ENCODE peak calls at places on chromosomes 6 and 20, in five cellular contexts. A is foreskin fibroblast, C is fibroblast of the aortic adventitia, V is AG04450, T is coronary artery. S is an unnamed sample.

GRCh38 chr6:34381086-34381485 is 11.4 kb downstream of the NUDT3 start:
- DNase-seq in T (no peak), C (peak), A (peak), V (no peak), S (peak)

GRCh38 chr20:137668-138131 is 4.7 kb upstream of the DEFB126 start:
- DNase-seq in A (no peak), C (no peak), V (no peak), T (no peak), S (no peak)

GRCh38 chr6:41591859-41592502 is 45.8 kb downstream of the FOXP4 start:
- DNase-seq in T (peak), C (peak), A (peak), V (peak), S (peak)

GRCh38 chr6:1610497-1611321 is 994 bp downstream of the FOXC1 start:
- DNase-seq in A (peak), T (no peak), C (peak), V (no peak), S (peak)

GRCh38 chr6:5672581-5673011 is 334.1 kb downstream of the NRN1 start:
- DNase-seq in A (peak), V (peak), T (no peak), C (peak), S (peak)

GRCh38 chr6:114202389-114202788 is 140.4 kb downstream of the HS3ST5 start:
- DNase-seq in V (no peak), A (no peak), C (no peak), T (no peak), S (no peak)

GRCh38 chr20:43838703-43839060 is 76.0 kb upstream of the TOX2 start:
- DNase-seq in T (no peak), C (no peak), A (no peak), V (no peak), S (no peak)

GRCh38 chr6:14552891-14553290 is 435.3 kb downstream of the CD83 start:
- DNase-seq in C (no peak), A (no peak), V (no peak), T (no peak), S (no peak)

GRCh38 chr6:44000164-44000842 is 126.9 kb downstream of the MRPL14 start:
- DNase-seq in T (no peak), A (no peak), C (no peak), V (no peak), S (no peak)

GRCh38 chr6:73585566-73586415 is 65.0 kb upstream of the EEF1A1 start:
- DNase-seq in C (peak), T (no peak), A (peak), V (peak), S (peak)

GRCh38 chr6:75409928-75410327 is 83.7 kb downstream of the FILIP1 start:
- DNase-seq in A (peak), T (no peak), V (no peak), C (no peak), S (no peak)

GRCh38 chr20:21936720-21937380 is 231.4 kb downstream of the PAX1 start:
- DNase-seq in V (no peak), A (no peak), T (no peak), C (peak), S (no peak)

GRCh38 chr6:27672113-27672799 is 199.4 kb upstream of the ZNF184 start:
- DNase-seq in C (peak), A (peak), T (no peak), V (no peak), S (no peak)

GRCh38 chr6:20693466-20694063 is 159.3 kb downstream of the CDKAL1 start:
- DNase-seq in C (peak), T (no peak), A (peak), V (no peak), S (no peak)

GRCh38 chr6:29602564-29603361 is 17.8 kb downstream of the OR2H2 start:
- DNase-seq in V (peak), A (peak), C (no peak), T (no peak), S (peak)

GRCh38 chr6:166419268-166419667 is 36.5 kb upstream of the MPC1 start:
- DNase-seq in A (peak), T (no peak), V (no peak), C (no peak), S (no peak)

GRCh38 chr20:31680286-31681127 is 42.2 kb downstream of the BCL2L1 start:
- DNase-seq in V (no peak), T (no peak), C (no peak), A (no peak), S (no peak)

GRCh38 chr20:63639093-63639860 is 12.4 kb upstream of the GMEB2 start:
- DNase-seq in A (no peak), V (no peak), C (no peak), T (no peak), S (no peak)

GRCh38 chr20:57779401-57780003 is 69.7 kb upstream of the PMEPA1 start:
- DNase-seq in V (no peak), T (peak), C (no peak), A (no peak), S (no peak)

GRCh38 chr6:154500769-154501171 is 9.7 kb downstream of the CNKSR3 start:
- DNase-seq in T (no peak), C (no peak), A (peak), V (no peak), S (no peak)

GRCh38 chr6:130026859-130027258 is 8.5 kb downstream of the L3MBTL3 start:
- DNase-seq in V (no peak), T (no peak), A (peak), C (no peak), S (no peak)

GRCh38 chr20:13035399-13036173 is 26.8 kb downstream of the SPTLC3 start:
- DNase-seq in C (no peak), A (no peak), V (no peak), T (no peak), S (no peak)

GRCh38 chr6:105193647-105194046 is 13.8 kb upstream of the POPDC3 start:
- DNase-seq in C (peak), A (peak), T (no peak), V (no peak), S (peak)

GRCh38 chr6:169689247-169689646 is 12.6 kb downstream of the WDR27 start:
- DNase-seq in A (peak), C (peak), V (peak), T (no peak), S (peak)

GRCh38 chr6:52016918-52017748 is 70.3 kb downstream of the PKHD1 start:
- DNase-seq in A (no peak), V (no peak), T (no peak), C (no peak), S (no peak)

GRCh38 chr6:40642837-40643236 is 55.7 kb upstream of the LRFN2 start:
- DNase-seq in A (no peak), V (no peak), C (no peak), T (no peak), S (no peak)

GRCh38 chr6:149433405-149433804 is 33.3 kb downstream of the SUMO4 start:
- DNase-seq in T (no peak), A (no peak), C (no peak), V (no peak), S (no peak)

GRCh38 chr6:149431905-149432775 is 32.1 kb downstream of the SUMO4 start:
- DNase-seq in A (peak), C (peak), T (peak), V (peak), S (peak)

GRCh38 chr6:149425754-149426153 is 25.7 kb downstream of the SUMO4 start:
- DNase-seq in A (no peak), C (no peak), V (no peak), T (no peak), S (no peak)

GRCh38 chr6:149428606-149429005 is 28.5 kb downstream of the SUMO4 start:
- DNase-seq in C (no peak), T (no peak), V (no peak), A (no peak), S (no peak)

GRCh38 chr6:149429427-149430360 is 29.6 kb downstream of the SUMO4 start:
- DNase-seq in V (no peak), T (no peak), C (no peak), A (no peak), S (peak)
- TF ChIP-seq CTCF in V (no peak), T (no peak), C (no peak), A (no peak), S (no peak)

GRCh38 chr20:37827605-37828004 is 75.3 kb upstream of the VSTM2L start:
- DNase-seq in V (no peak), C (no peak), A (no peak), T (no peak), S (no peak)

GRCh38 chr20:37816726-37817125 is 86.2 kb upstream of the VSTM2L start:
- DNase-seq in T (no peak), V (no peak), A (no peak), C (no peak), S (no peak)

GRCh38 chr20:37816003-37816402 is 86.9 kb upstream of the VSTM2L start:
- DNase-seq in C (no peak), V (no peak), T (no peak), A (no peak), S (no peak)

GRCh38 chr20:37823276-37823980 is 79.5 kb upstream of the VSTM2L start:
- DNase-seq in C (peak), A (peak), T (no peak), V (no peak), S (peak)

GRCh38 chr20:37821691-37822655 is 81.0 kb upstream of the VSTM2L start:
- DNase-seq in A (peak), V (peak), C (peak), T (no peak), S (peak)
- TF ChIP-seq CTCF in A (no peak), V (no peak), C (no peak), T (no peak), S (no peak)

GRCh38 chr20:46435146-46435545 is 28.7 kb upstream of the ELMO2 start:
- DNase-seq in T (no peak), V (no peak), A (no peak), C (no peak), S (no peak)

GRCh38 chr20:46433051-46433450 is 26.6 kb upstream of the ELMO2 start:
- DNase-seq in T (no peak), A (no peak), V (no peak), C (no peak), S (no peak)

GRCh38 chr20:46434597-46434996 is 28.2 kb upstream of the ELMO2 start:
- DNase-seq in V (no peak), T (no peak), C (no peak), A (no peak), S (no peak)

GRCh38 chr20:46439837-46440236 is 33.4 kb upstream of the ELMO2 start:
- DNase-seq in V (no peak), C (no peak), T (no peak), A (no peak), S (no peak)

DNA sequence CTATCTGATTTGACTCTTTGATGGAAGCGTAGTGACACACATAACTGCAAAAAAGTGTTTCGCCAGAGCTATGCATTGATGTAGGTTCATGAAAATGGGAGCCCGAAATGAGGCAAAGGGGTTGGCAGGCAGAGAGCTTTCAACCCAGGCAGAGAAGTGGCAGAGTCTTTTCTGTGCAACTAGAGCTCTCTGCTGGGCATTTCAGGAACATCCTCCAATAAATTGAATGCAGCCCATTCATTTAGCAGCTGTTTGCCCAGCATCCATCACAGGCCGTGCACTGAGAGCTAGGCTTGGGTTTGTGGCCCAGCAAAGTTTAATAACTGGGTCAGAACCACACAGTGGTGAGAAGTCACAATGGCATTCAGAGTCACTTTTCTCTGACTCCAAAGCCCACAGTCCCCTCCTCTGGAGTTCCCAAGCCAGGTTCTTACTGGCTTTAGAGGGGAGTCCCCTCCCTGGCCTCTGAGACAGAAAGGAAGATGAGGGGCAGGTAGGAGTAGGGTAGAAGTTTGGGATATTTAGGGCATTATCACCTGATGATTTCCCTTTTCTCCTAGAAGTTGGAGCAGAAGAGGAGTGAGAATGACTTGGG is 31.8 kb upstream of the ELMO2 start:
- DNase-seq in T (no peak), C (peak), A (peak), V (no peak), S (peak)
- TF ChIP-seq CTCF in T (no peak), C (peak), A (peak), V (peak), S (peak)

DNA sequence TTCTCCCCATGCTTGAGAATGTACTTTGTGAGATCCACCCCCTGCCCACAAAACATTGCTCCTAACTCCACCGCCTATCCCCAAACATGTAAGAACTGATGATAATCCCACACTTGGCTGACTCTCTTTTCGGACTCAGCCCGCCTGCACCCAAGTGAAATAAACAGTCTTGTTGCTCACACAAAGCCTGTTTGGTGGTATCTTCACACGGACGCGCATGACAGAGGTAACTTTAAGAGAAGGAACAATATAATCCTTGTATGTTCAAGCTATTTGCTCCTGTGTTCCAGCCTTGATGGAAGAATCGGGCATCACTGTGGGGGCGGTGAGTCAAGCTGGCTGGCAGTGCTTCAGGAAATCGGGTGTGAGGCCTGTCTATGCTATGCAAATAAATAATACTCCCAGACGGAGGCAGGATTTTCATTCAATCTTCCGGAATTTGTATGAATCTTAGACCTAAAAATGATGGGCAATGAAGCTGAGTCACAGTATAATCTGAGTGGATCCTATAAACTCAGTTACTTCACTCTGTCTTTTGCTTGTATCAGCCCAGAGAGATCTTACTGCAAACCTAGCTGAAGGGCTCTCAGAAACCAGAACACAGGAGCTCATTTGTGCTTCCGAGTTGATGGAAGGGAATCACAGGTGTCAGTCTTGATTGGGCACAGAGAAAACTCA is 45.2 kb upstream of the NT5E start:
- DNase-seq in T (no peak), C (peak), V (peak), A (peak), S (peak)
- TF ChIP-seq CTCF in T (no peak), C (no peak), V (no peak), A (no peak), S (no peak)

S was measured in fibroblast of pulmonary artery.